ENCODE peak calls at places on chromosome 1, in nine cellular contexts. One of them, this sample, is unnamed.

GRCh38 chr1:151860504-151861187 is 7.1 kb upstream of the THEM5 start:
- DNase-seq in brain microvascular endothelial cell: no peak
- DNase-seq in psoas muscle: no peak
- DNase-seq in tibial nerve: no peak
- DNase-seq in activated CD8-positive, alpha-beta memory T cell treated with anti-CD3 and anti-CD28 coated beads, Interleukin-2, amount 50 U/mL, for 48 hours: no peak
- DNase-seq in mucosa of descending colon: no peak
- DNase-seq in fibroblast of lung: no peak
- DNase-seq in right lobe of liver: no peak
- DNase-seq in erythroblast: no peak
- DNase-seq in this sample: no peak

GRCh38 chr1:245566952-245567351 is 412.2 kb downstream of the KIF26B start:
- DNase-seq in brain microvascular endothelial cell: no peak
- DNase-seq in psoas muscle: no peak
- DNase-seq in tibial nerve: no peak
- DNase-seq in activated CD8-positive, alpha-beta memory T cell treated with anti-CD3 and anti-CD28 coated beads, Interleukin-2, amount 50 U/mL, for 48 hours: no peak
- DNase-seq in mucosa of descending colon: no peak
- DNase-seq in fibroblast of lung: peak
- DNase-seq in right lobe of liver: no peak
- DNase-seq in erythroblast: no peak
- DNase-seq in this sample: no peak

GRCh38 chr1:56284933-56285332 is 294.4 kb downstream of the PLPP3 start:
- DNase-seq in brain microvascular endothelial cell: peak
- DNase-seq in psoas muscle: peak
- DNase-seq in tibial nerve: peak
- DNase-seq in activated CD8-positive, alpha-beta memory T cell treated with anti-CD3 and anti-CD28 coated beads, Interleukin-2, amount 50 U/mL, for 48 hours: no peak
- DNase-seq in mucosa of descending colon: no peak
- DNase-seq in fibroblast of lung: peak
- DNase-seq in right lobe of liver: peak
- DNase-seq in erythroblast: no peak
- DNase-seq in this sample: peak

GRCh38 chr1:30888391-30888790 is 20.2 kb downstream of the SDC3 start:
- DNase-seq in brain microvascular endothelial cell: peak
- DNase-seq in psoas muscle: no peak
- DNase-seq in tibial nerve: no peak
- DNase-seq in activated CD8-positive, alpha-beta memory T cell treated with anti-CD3 and anti-CD28 coated beads, Interleukin-2, amount 50 U/mL, for 48 hours: no peak
- DNase-seq in mucosa of descending colon: no peak
- DNase-seq in fibroblast of lung: peak
- DNase-seq in right lobe of liver: no peak
- DNase-seq in erythroblast: no peak
- DNase-seq in this sample: peak

GRCh38 chr1:15400627-15401026 is 9.1 kb upstream of the EFHD2 start:
- DNase-seq in brain microvascular endothelial cell: no peak
- DNase-seq in psoas muscle: no peak
- DNase-seq in tibial nerve: no peak
- DNase-seq in activated CD8-positive, alpha-beta memory T cell treated with anti-CD3 and anti-CD28 coated beads, Interleukin-2, amount 50 U/mL, for 48 hours: no peak
- DNase-seq in mucosa of descending colon: no peak
- DNase-seq in fibroblast of lung: no peak
- DNase-seq in right lobe of liver: no peak
- DNase-seq in erythroblast: no peak
- DNase-seq in this sample: no peak

GRCh38 chr1:41390171-41390570 is 28.9 kb downstream of the FOXO6 start:
- DNase-seq in brain microvascular endothelial cell: no peak
- DNase-seq in psoas muscle: no peak
- DNase-seq in tibial nerve: no peak
- DNase-seq in activated CD8-positive, alpha-beta memory T cell treated with anti-CD3 and anti-CD28 coated beads, Interleukin-2, amount 50 U/mL, for 48 hours: no peak
- DNase-seq in mucosa of descending colon: no peak
- DNase-seq in fibroblast of lung: no peak
- DNase-seq in right lobe of liver: no peak
- DNase-seq in erythroblast: no peak
- DNase-seq in this sample: no peak

GRCh38 chr1:58570817-58571216 is 6.2 kb downstream of the TACSTD2 start:
- DNase-seq in brain microvascular endothelial cell: no peak
- DNase-seq in psoas muscle: no peak
- DNase-seq in tibial nerve: no peak
- DNase-seq in activated CD8-positive, alpha-beta memory T cell treated with anti-CD3 and anti-CD28 coated beads, Interleukin-2, amount 50 U/mL, for 48 hours: no peak
- DNase-seq in mucosa of descending colon: no peak
- DNase-seq in fibroblast of lung: no peak
- DNase-seq in right lobe of liver: no peak
- DNase-seq in erythroblast: no peak
- DNase-seq in this sample: no peak

GRCh38 chr1:228647523-228648444 is 87.5 kb upstream of the RHOU start:
- DNase-seq in brain microvascular endothelial cell: peak
- DNase-seq in psoas muscle: no peak
- DNase-seq in tibial nerve: peak
- DNase-seq in activated CD8-positive, alpha-beta memory T cell treated with anti-CD3 and anti-CD28 coated beads, Interleukin-2, amount 50 U/mL, for 48 hours: peak
- DNase-seq in mucosa of descending colon: peak
- DNase-seq in fibroblast of lung: peak
- DNase-seq in right lobe of liver: peak
- DNase-seq in erythroblast: peak
- DNase-seq in this sample: no peak

GRCh38 chr1:208003241-208003640 is 92.3 kb upstream of the CD34 start:
- DNase-seq in brain microvascular endothelial cell: no peak
- DNase-seq in psoas muscle: no peak
- DNase-seq in tibial nerve: no peak
- DNase-seq in activated CD8-positive, alpha-beta memory T cell treated with anti-CD3 and anti-CD28 coated beads, Interleukin-2, amount 50 U/mL, for 48 hours: no peak
- DNase-seq in mucosa of descending colon: no peak
- DNase-seq in fibroblast of lung: no peak
- DNase-seq in right lobe of liver: no peak
- DNase-seq in erythroblast: no peak
- DNase-seq in this sample: no peak

This sample was measured in heart right ventricle.